ENCODE peak calls at places on chromosomes 1 and 21, in eight cellular contexts. S is ELR; Z is activated CD4-positive, CD25-positive, alpha-beta regulatory T cell; R is AG10803; M is HCEC 1CT; W is ascending aorta; E is astrocyte of the spinal cord; Y is iris pigment epithelial cell. D is an unnamed sample.

GRCh38 chr1:101239095-101240040 is 2.5 kb downstream of the S1PR1 start:
- DNase-seq in W (no peak), R (no peak), Y (no peak), Z (no peak), E (no peak), S (no peak), M (no peak), D (no peak)

GRCh38 chr1:236381565-236382158 is 12.4 kb upstream of the EDARADD start:
- DNase-seq in Z (no peak), E (no peak), S (no peak), R (no peak), W (no peak), M (no peak), Y (no peak), D (no peak)

GRCh38 chr21:32088471-32088870 is 190.4 kb downstream of the MIS18A start:
- DNase-seq in Z (no peak), M (no peak), R (no peak), E (no peak), W (no peak), S (no peak), Y (no peak), D (no peak)

GRCh38 chr1:29579821-29580425 is 343.6 kb downstream of the PTPRU start:
- DNase-seq in W (no peak), R (peak), Z (no peak), E (peak), S (peak), Y (peak), M (no peak), D (no peak)

GRCh38 chr1:103056423-103056822 is 51.9 kb downstream of the COL11A1 start:
- DNase-seq in Y (peak), S (no peak), W (no peak), R (no peak), E (peak), M (no peak), Z (no peak), D (no peak)

GRCh38 chr1:234997201-234998173 is 131.2 kb downstream of the TOMM20 start:
- DNase-seq in S (peak), Z (no peak), E (peak), Y (peak), W (peak), M (peak), R (peak), D (peak)

GRCh38 chr1:244100276-244100675 is 49.2 kb downstream of the ZBTB18 start:
- DNase-seq in W (no peak), Z (no peak), Y (no peak), M (no peak), E (no peak), R (no peak), S (no peak), D (no peak)

GRCh38 chr1:55310517-55310927 is 95.4 kb upstream of the USP24 start:
- DNase-seq in Y (peak), M (peak), R (peak), S (peak), Z (no peak), W (no peak), E (peak), D (peak)

GRCh38 chr21:38306407-38306806 is 49.6 kb downstream of the KCNJ15 start:
- DNase-seq in R (peak), E (peak), Z (no peak), W (no peak), S (peak), Y (peak), M (peak), D (no peak)

GRCh38 chr1:225445644-225446297 is 17.9 kb upstream of the LBR start:
- DNase-seq in S (no peak), R (no peak), M (no peak), Y (peak), Z (no peak), E (no peak), W (peak), D (no peak)

GRCh38 chr1:119101563-119101962 is 38.9 kb downstream of the WARS2 start:
- DNase-seq in S (no peak), W (no peak), Y (peak), R (peak), M (no peak), Z (no peak), E (peak), D (no peak)

GRCh38 chr1:76006234-76006633 is 68.3 kb upstream of the ST6GALNAC3 start:
- DNase-seq in R (peak), Y (peak), M (peak), S (peak), E (peak), W (no peak), Z (no peak), D (no peak)

GRCh38 chr21:37225440-37225839 is 41.7 kb downstream of the VPS26C start:
- DNase-seq in Z (no peak), W (no peak), E (no peak), R (no peak), M (no peak), Y (no peak), S (no peak), D (no peak)

GRCh38 chr1:48869116-48869893 is 92.6 kb upstream of the BEND5 start:
- DNase-seq in M (no peak), R (peak), Y (no peak), E (no peak), Z (no peak), S (no peak), W (no peak), D (no peak)

GRCh38 chr21:17513214-17514123 is 626 bp downstream of the CXADR start:
- DNase-seq in R (no peak), W (no peak), Y (peak), S (peak), Z (no peak), E (peak), M (no peak), D (no peak)

GRCh38 chr1:54239603-54240002 is 39.6 kb downstream of the MRPL37 start:
- DNase-seq in R (no peak), Y (no peak), S (no peak), M (no peak), Z (no peak), W (peak), E (no peak), D (no peak)

GRCh38 chr1:231714440-231714839 is 87.8 kb downstream of the DISC1 start:
- DNase-seq in Z (no peak), S (no peak), R (no peak), Y (no peak), E (no peak), W (no peak), M (no peak), D (no peak)

GRCh38 chr1:172699695-172700094 is 40.8 kb downstream of the FASLG start:
- DNase-seq in Y (no peak), E (no peak), S (no peak), M (no peak), R (peak), Z (no peak), W (no peak), D (no peak)

GRCh38 chr1:9538669-9539164 is 548 bp upstream of the SLC25A33 start:
- DNase-seq in Y (no peak), E (no peak), Z (peak), R (no peak), W (no peak), M (no peak), S (no peak), D (no peak)

GRCh38 chr1:212162635-212163034 is 122.6 kb upstream of the PPP2R5A start:
- DNase-seq in Z (no peak), E (peak), R (peak), M (peak), S (no peak), W (no peak), Y (peak), D (no peak)

GRCh38 chr1:3066826-3067225 is 2.2 kb upstream of the PRDM16 start:
- DNase-seq in S (no peak), Z (no peak), Y (no peak), M (no peak), R (no peak), E (no peak), W (peak), D (peak)

GRCh38 chr1:159229486-159229885 is 24.8 kb downstream of the ACKR1 start:
- DNase-seq in Y (no peak), R (peak), Z (no peak), E (no peak), S (peak), M (no peak), W (no peak), D (no peak)

GRCh38 chr1:998905-999796 is 746 bp downstream of the HES4 start:
- DNase-seq in R (no peak), S (peak), Y (peak), M (no peak), E (peak), W (no peak), Z (no peak), D (no peak)

GRCh38 chr21:25891596-25891995 is 156.8 kb downstream of the GABPA start:
- DNase-seq in Y (no peak), M (no peak), W (no peak), E (no peak), Z (no peak), R (no peak), S (no peak), D (no peak)

GRCh38 chr1:83632906-83633305 is 366.0 kb downstream of the TTLL7 start:
- DNase-seq in W (no peak), R (no peak), Z (no peak), S (no peak), E (no peak), Y (no peak), M (no peak), D (no peak)

GRCh38 chr1:47621483-47621882 is 183.6 kb downstream of the FOXD2 start:
- DNase-seq in R (no peak), S (no peak), W (peak), Z (no peak), E (no peak), Y (no peak), M (no peak), D (no peak)

GRCh38 chr1:107139833-107140702 is 771 bp upstream of the NTNG1 start:
- DNase-seq in E (peak), R (peak), Y (peak), Z (no peak), W (no peak), M (peak), S (peak), D (no peak)

GRCh38 chr1:94125551-94126514 is 4.9 kb upstream of the ABCA4 start:
- DNase-seq in W (no peak), Z (no peak), Y (peak), M (peak), E (no peak), R (no peak), S (no peak), D (no peak)

GRCh38 chr1:2821970-2822620 is 20.6 kb upstream of the TTC34 start:
- DNase-seq in W (no peak), M (no peak), Z (no peak), R (no peak), Y (no peak), E (no peak), S (no peak), D (no peak)

GRCh38 chr1:233327938-233328660 is 575 bp downstream of the MAP3K21 start:
- DNase-seq in Z (no peak), M (no peak), S (peak), E (no peak), W (no peak), R (no peak), Y (peak), D (no peak)

GRCh38 chr1:192496369-192497056 is 79.1 kb upstream of the RGS1 start:
- DNase-seq in W (no peak), Y (peak), E (no peak), S (no peak), M (no peak), Z (no peak), R (no peak), D (no peak)

GRCh38 chr1:30572192-30572591 is 151.2 kb downstream of the MATN1 start:
- DNase-seq in Z (no peak), R (peak), M (no peak), S (peak), W (no peak), Y (no peak), E (no peak), D (no peak)

GRCh38 chr21:36082140-36082742 is 12.4 kb downstream of the CBR1 start:
- DNase-seq in E (no peak), R (no peak), Y (peak), W (no peak), M (no peak), S (peak), Z (no peak), D (no peak)

GRCh38 chr1:152024228-152024627 is 12.6 kb downstream of the S100A11 start:
- DNase-seq in W (no peak), Y (no peak), E (no peak), R (no peak), Z (no peak), M (no peak), S (no peak), D (no peak)

GRCh38 chr1:206658264-206658980 is 23.1 kb downstream of the DYRK3 start:
- DNase-seq in Z (no peak), S (peak), M (no peak), R (no peak), Y (no peak), W (peak), E (peak), D (no peak)